ENCODE peak calls at places on chromosomes 11 and 22, in five cellular contexts. U, H, R, M and N are unnamed samples.

GRCh38 chr11:33534575-33534974 is 166.1 kb downstream of the C11orf91 start:
- DNase-seq in U (no peak), H (no peak), R (no peak), M (peak), N (peak)

GRCh38 chr11:6875761-6876160 is 664 bp upstream of the OR10A4 start:
- DNase-seq in U (no peak), H (no peak), R (no peak), M (no peak), N (no peak)

GRCh38 chr22:46067159-46068111 is 82.9 kb upstream of the PPARA start:
- DNase-seq in U (no peak), H (peak), R (no peak), M (peak), N (peak)

GRCh38 chr22:28207281-28208030 is 288.4 kb upstream of the PITPNB start:
- DNase-seq in U (no peak), H (no peak), R (no peak), M (no peak), N (peak)

GRCh38 chr11:103652013-103652412 is 384.4 kb upstream of the DDI1 start:
- DNase-seq in U (no peak), H (no peak), R (no peak), M (peak), N (peak)

GRCh38 chr22:48676266-48677167 is 1151.2 kb downstream of the BRD1 start:
- DNase-seq in U (no peak), H (no peak), R (no peak), M (no peak), N (no peak)

GRCh38 chr11:94032725-94033124 is 11.6 kb downstream of the HEPHL1 start:
- DNase-seq in U (no peak), H (no peak), R (no peak), M (no peak), N (no peak)

GRCh38 chr11:69154938-69155301 is 815 bp upstream of the SMIM38 start:
- DNase-seq in U (no peak), H (no peak), R (no peak), M (no peak), N (no peak)

GRCh38 chr22:43823353-43823908 is 11.3 kb upstream of the EFCAB6 start:
- DNase-seq in U (no peak), H (no peak), R (no peak), M (no peak), N (peak)

GRCh38 chr11:130181295-130182272 is 22.0 kb downstream of the ST14 start:
- DNase-seq in U (no peak), H (no peak), R (no peak), M (peak), N (peak)

GRCh38 chr22:21996175-21996574 is 13.6 kb upstream of the TOP3B start:
- DNase-seq in U (no peak), H (no peak), R (no peak), M (no peak), N (no peak)

GRCh38 chr11:11856638-11857037 is 14.9 kb downstream of the USP47 start:
- DNase-seq in U (no peak), H (no peak), R (no peak), M (peak), N (peak)

GRCh38 chr22:44363214-44363979 is 50.6 kb upstream of the SHISAL1 start:
- DNase-seq in U (no peak), H (peak), R (no peak), M (peak), N (peak)

GRCh38 chr11:124115782-124116616 is 749 bp downstream of the VWA5A start:
- DNase-seq in U (no peak), H (no peak), R (peak), M (no peak), N (no peak)

GRCh38 chr11:32830796-32831195 is 1.1 kb downstream of the PRRG4 start:
- DNase-seq in U (no peak), H (no peak), R (no peak), M (no peak), N (no peak)

GRCh38 chr11:110478410-110478809 is 48.7 kb downstream of the FDX1 start:
- DNase-seq in U (no peak), H (no peak), R (peak), M (no peak), N (no peak)

GRCh38 chr11:131637469-131638175 is 267.2 kb downstream of the NTM start:
- DNase-seq in U (no peak), H (no peak), R (no peak), M (peak), N (peak)